ENCODE peak calls at places on chromosomes 16 and 17, in four cellular contexts. R, F, J and Y are unnamed samples.

GRCh38 chr17:6456914-6457687 is 12.8 kb downstream of the PIMREG start:
- DNase-seq in R (no peak), J (peak), F (no peak), Y (no peak)

GRCh38 chr16:22374311-22375116 is at the start of gene CDR2:
- DNase-seq in F (peak), J (peak), R (peak), Y (peak)

GRCh38 chr16:84738255-84739038 is 38.6 kb downstream of the USP10 start:
- DNase-seq in J (peak), R (peak), F (no peak), Y (no peak)

GRCh38 chr17:2796164-2797140 is at the start of gene RAP1GAP2:
- DNase-seq in F (no peak), J (no peak), R (no peak), Y (no peak)

GRCh38 chr17:82734987-82735866 is at the start of gene FN3K:
- DNase-seq in J (peak), R (peak), F (no peak), Y (peak)

GRCh38 chr16:17283022-17283421 is 187.7 kb downstream of the XYLT1 start:
- DNase-seq in F (no peak), R (no peak), J (no peak), Y (no peak)

GRCh38 chr16:4345439-4346204 is 5.5 kb downstream of the PAM16 start:
- DNase-seq in F (no peak), J (no peak), R (no peak), Y (no peak)

GRCh38 chr16:48597563-48598392 is 12.2 kb downstream of the N4BP1 start:
- DNase-seq in J (no peak), R (no peak), F (no peak), Y (no peak)

GRCh38 chr17:13593757-13594156 is 8.0 kb downstream of the HS3ST3A1 start:
- DNase-seq in J (no peak), F (no peak), R (no peak), Y (no peak)

GRCh38 chr17:15213381-15214087 is 51.6 kb downstream of the PMP22 start:
- DNase-seq in F (no peak), J (no peak), R (peak), Y (no peak)

GRCh38 chr17:44105941-44106340 is 17.5 kb downstream of the HDAC5 start:
- DNase-seq in J (no peak), F (no peak), R (no peak), Y (no peak)

GRCh38 chr17:35849469-35850348 is 19.0 kb downstream of the HEATR9 start:
- DNase-seq in R (peak), F (peak), J (peak), Y (peak)

GRCh38 chr17:41972571-41973411 is 6.2 kb downstream of the CNP start:
- DNase-seq in R (no peak), J (no peak), F (no peak), Y (no peak)

GRCh38 chr16:1687427-1688316 is 9.6 kb downstream of the JPT2 start:
- DNase-seq in R (no peak), J (no peak), F (no peak), Y (no peak)

GRCh38 chr17:80687819-80688218 is 143.2 kb downstream of the RPTOR start:
- DNase-seq in F (no peak), R (no peak), J (no peak), Y (no peak)

GRCh38 chr16:58039829-58040495 is 14.4 kb downstream of the MMP15 start:
- DNase-seq in R (no peak), J (no peak), F (no peak), Y (no peak)

GRCh38 chr17:53949473-53950090 is 126.9 kb downstream of the KIF2B start:
- DNase-seq in F (no peak), R (no peak), J (no peak), Y (no peak)

DNA sequence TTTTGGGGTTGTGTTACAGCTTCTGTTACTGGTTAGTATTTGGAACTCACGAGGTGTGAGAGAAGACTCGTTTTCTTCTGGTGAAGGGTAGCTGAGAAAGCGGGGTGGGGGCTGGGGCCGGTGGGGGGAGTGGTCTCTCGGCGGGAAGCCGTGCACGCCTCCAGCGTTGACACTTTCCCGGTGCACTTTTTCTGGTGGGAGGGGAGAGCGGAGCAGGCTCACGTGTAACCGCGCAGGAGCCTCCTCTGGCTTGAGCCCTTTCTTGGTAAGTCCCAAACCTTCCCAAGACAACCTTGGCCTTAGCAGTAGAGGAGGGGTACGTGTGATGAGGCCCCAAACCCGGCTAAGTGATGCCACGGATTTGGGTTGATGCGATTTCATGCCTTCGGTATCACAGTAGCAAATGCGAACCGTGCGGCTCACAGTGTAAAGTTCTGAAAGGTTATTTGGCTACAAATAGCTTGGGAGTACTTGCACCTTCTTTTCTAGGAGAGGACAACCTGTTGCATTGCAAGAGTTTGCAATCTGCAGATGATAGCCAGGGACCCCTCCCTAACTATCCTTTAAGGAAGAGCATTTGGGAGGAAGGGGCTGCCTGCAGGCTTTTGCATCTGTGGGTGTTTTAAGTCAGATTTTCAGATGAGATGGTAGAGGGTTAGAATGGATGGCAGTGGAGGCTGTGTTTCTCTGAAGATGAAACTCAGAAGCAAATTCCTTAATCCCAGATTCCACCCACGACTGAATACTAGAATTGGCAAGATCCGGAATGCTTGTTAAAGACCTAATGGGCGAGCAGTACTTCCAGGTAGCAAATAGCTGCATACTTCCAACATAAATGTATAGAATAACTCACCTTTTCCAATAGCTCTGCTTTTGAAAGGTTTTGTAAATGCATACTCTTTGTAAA is 1.5 kb downstream of the HLF start:
- DNase-seq in J (no peak), F (no peak), R (peak), Y (no peak)
- H3K4me3 ChIP-seq in J (peak), F (peak), R (peak), Y (no peak)

GRCh38 chr17:49312722-49313121 is 49.3 kb downstream of the ZNF652 start:
- DNase-seq in J (no peak), F (no peak), R (no peak), Y (no peak)

GRCh38 chr17:49315551-49315951 is 46.5 kb downstream of the ZNF652 start:
- DNase-seq in J (peak), F (peak), R (peak), Y (peak)

GRCh38 chr17:49316889-49317288 is 45.2 kb downstream of the ZNF652 start:
- DNase-seq in R (no peak), J (no peak), F (no peak), Y (no peak)

GRCh38 chr17:49318438-49318965 is 43.5 kb downstream of the ZNF652 start:
- DNase-seq in R (no peak), J (no peak), F (no peak), Y (no peak)

GRCh38 chr17:49315974-49316570 is 46.0 kb downstream of the ZNF652 start:
- DNase-seq in F (no peak), R (no peak), J (no peak), Y (no peak)
- H3K4me3 ChIP-seq in F (no peak), R (no peak), J (no peak), Y (no peak)

GRCh38 chr16:14303182-14303618 is 232.1 kb downstream of the MRTFB start:
- DNase-seq in R (peak), F (no peak), J (no peak), Y (no peak)
- H3K4me3 ChIP-seq in R (peak), F (peak), J (peak), Y (peak)

GRCh38 chr17:50534979-50535326 is 2.4 kb downstream of the EPN3 start:
- DNase-seq in R (no peak), J (no peak), F (no peak), Y (no peak)

GRCh38 chr17:50534222-50534978 is 1.9 kb downstream of the EPN3 start:
- DNase-seq in J (peak), F (no peak), R (peak), Y (no peak)

GRCh38 chr17:50533185-50533584 is 650 bp downstream of the EPN3 start:
- DNase-seq in J (no peak), F (no peak), R (no peak), Y (no peak)

GRCh38 chr17:50532452-50533024 is at the start of gene EPN3:
- DNase-seq in R (peak), F (no peak), J (no peak), Y (no peak)

DNA sequence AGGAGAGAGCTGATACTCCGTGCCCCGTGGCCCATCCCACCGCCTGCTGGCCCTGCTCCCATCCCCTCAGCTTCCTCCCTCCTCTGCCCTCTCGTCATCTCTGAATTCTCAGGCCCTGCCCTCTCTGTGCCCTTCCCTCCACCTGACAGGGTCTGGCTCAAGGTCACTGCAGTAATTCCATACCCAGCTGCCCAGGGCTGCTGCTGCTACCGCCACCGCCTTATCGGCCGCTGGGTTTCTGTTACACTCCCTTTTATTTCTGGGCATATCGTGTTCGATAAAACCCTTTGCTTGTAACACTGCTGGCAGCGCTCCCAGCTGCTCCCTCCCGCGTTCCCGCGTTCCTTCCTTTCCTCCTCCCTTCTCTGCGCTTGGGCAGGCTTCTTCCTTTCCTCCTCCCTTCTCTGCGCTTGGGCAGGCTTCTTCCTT is 1.2 kb downstream of the EPN3 start:
- DNase-seq in F (no peak), R (no peak), J (no peak), Y (no peak)
- H3K4me3 ChIP-seq in F (peak), R (peak), J (peak), Y (no peak)

GRCh38 chr17:78130080-78130438 is 512 bp upstream of the TMC8 start:
- DNase-seq in F (no peak), R (no peak), J (no peak), Y (no peak)
- H3K4me3 ChIP-seq in F (no peak), R (no peak), J (no peak), Y (no peak)

GRCh38 chr17:34581446-34582184 is 2.2 kb downstream of the TMEM132E start:
- DNase-seq in J (no peak), R (peak), F (no peak), Y (no peak)
- H3K4me3 ChIP-seq in J (peak), R (peak), F (peak), Y (no peak)

DNA sequence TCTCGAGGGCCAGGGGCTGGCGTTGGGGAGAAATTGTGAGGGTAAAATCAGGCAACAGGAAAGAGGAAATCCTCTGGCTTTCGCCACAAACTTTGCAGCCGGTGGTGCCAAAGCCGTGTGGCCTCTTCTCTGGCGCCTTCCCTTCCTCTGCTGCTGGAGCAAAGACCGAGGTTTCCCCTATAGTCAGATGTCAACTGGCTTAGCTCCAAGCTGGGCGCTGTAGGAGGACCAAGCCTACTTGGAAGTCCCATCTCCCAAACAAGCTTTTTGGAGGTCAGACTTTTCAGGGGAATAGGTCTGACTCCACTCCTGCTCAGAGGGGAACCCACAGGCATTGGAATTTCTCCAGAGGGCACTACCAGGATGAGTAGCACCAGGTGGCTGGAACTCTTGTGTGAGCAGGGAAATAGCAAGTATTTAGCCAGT is 5.0 kb downstream of the IGFBP4 start:
- DNase-seq in R (no peak), J (no peak), F (no peak), Y (no peak)
- H3K4me3 ChIP-seq in R (no peak), J (peak), F (no peak), Y (peak)

DNA sequence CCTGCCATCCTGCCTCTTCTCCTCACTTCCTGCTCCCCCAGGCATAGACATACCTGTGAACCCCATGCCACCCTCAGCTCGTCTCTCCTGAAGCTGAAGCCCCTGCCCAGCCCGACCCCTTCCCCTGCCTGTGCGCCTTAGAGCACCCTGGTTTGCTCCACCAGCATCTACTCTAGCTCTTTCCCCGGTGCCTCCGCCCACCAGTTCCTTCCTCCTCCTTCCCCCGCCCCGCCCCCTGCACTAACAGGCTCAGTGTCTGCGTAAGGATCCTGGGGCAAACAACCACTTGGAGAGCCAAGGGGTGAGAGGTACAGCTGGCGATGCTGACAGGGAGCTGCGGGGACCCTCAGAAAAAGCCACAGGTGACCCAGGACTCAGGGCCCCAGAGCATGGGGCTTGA is 1.9 kb downstream of the GPR142 start:
- DNase-seq in R (peak), J (no peak), F (no peak), Y (no peak)
- H3K4me3 ChIP-seq in R (no peak), J (no peak), F (no peak), Y (no peak)